ENCODE peak calls at places on chromosomes 5 and 9, in seven cellular contexts. M is foreskin keratinocyte, C is brain microvascular endothelial cell, D is SJSA1, F is AG04450, G is NT2/D1, P is small intestine. V is an unnamed sample.

GRCh38 chr9:19130436-19130835 is 3.1 kb upstream of the PLIN2 start:
- DNase-seq in D (no peak), C (no peak), P (no peak), M (no peak), G (no peak), F (no peak), V (no peak)

GRCh38 chr5:66450988-66451387 is 145.2 kb upstream of the MAST4 start:
- DNase-seq in G (no peak), P (no peak), D (no peak), M (no peak), F (no peak), C (no peak), V (no peak)

GRCh38 chr9:99069075-99069474 is 35.8 kb upstream of the TGFBR1 start:
- DNase-seq in C (no peak), P (no peak), M (no peak), F (no peak), D (no peak), G (no peak), V (no peak)

GRCh38 chr5:148713735-148714508 is 59.6 kb upstream of the HTR4 start:
- DNase-seq in M (no peak), D (no peak), C (no peak), F (no peak), G (no peak), P (no peak), V (no peak)

GRCh38 chr5:26482817-26483375 is 555.5 kb downstream of the CDH9 start:
- DNase-seq in P (no peak), D (no peak), M (peak; percentile 29), C (peak; percentile 6), G (peak; percentile 66), F (no peak), V (no peak)

GRCh38 chr9:33375841-33376321 is 26.5 kb downstream of the AQP7 start:
- DNase-seq in P (no peak), D (no peak), G (no peak), F (no peak), C (no peak), M (no peak), V (peak; percentile 28)

GRCh38 chr9:123914517-123915199 is 15.3 kb downstream of the DENND1A start:
- DNase-seq in G (no peak), F (no peak), D (no peak), M (no peak), C (no peak), P (no peak), V (no peak)

GRCh38 chr5:75156585-75156984 is 80.1 kb downstream of the ANKRD31 start:
- DNase-seq in C (no peak), F (no peak), D (no peak), G (no peak), P (peak; percentile 37), M (peak; percentile 18), V (no peak)

GRCh38 chr9:111959468-111959941 is 62.9 kb downstream of the UGCG start:
- DNase-seq in G (no peak), F (no peak), M (peak; percentile 100), C (peak; percentile 89), P (peak; percentile 98), D (peak; percentile 56), V (no peak)

GRCh38 chr5:140311011-140311467 is 8.1 kb upstream of the PFDN1 start:
- DNase-seq in F (peak; percentile 72), D (peak; percentile 67), P (peak; percentile 86), G (no peak), M (peak; percentile 84), C (peak; percentile 96), V (no peak)

GRCh38 chr5:110413856-110414255 is 312.6 kb downstream of the TMEM232 start:
- DNase-seq in G (no peak), C (peak; percentile 21), P (no peak), D (no peak), M (peak; percentile 11), F (no peak), V (no peak)

GRCh38 chr5:72166070-72166979 is 59.0 kb downstream of the MAP1B start:
- DNase-seq in P (peak; percentile 78), D (no peak), G (peak; percentile 48), M (peak; percentile 94), C (no peak), F (no peak), V (peak; percentile 76)

GRCh38 chr9:113593682-113594281 is 130.3 kb downstream of the RGS3 start:
- DNase-seq in P (no peak), D (peak; percentile 98), C (peak; percentile 99), F (peak; percentile 91), G (peak; percentile 95), M (peak; percentile 96), V (peak; percentile 96)

GRCh38 chr9:113622600-113623400 is 159.3 kb downstream of the RGS3 start:
- DNase-seq in G (peak; percentile 92), D (peak; percentile 62), C (peak; percentile 93), P (peak; percentile 20), M (peak; percentile 96), F (no peak), V (peak; percentile 46)

GRCh38 chr9:34771023-34771422 is 61.1 kb upstream of the CCL21 start:
- DNase-seq in P (no peak), D (no peak), G (no peak), M (peak; percentile 29), C (no peak), F (no peak), V (no peak)

DNA sequence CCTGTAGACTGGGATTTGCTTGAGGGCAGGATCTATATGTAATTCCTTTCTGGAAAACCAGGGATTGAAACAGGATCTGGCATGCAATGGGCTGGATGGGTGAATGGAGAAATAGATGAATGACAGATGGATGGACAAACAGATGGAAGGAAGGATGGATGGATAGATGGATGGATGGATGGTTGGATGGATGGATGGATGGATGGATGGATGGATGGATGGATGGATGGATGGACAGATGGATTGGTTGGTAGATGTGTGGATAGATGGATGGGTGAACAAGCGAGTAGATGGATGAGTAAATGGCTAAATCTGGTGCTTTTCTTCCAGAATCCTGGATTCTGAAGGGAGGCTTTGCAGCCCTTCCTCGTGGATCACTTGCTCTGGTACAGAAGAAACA is 162.5 kb upstream of the SMIM23 start:
- DNase-seq in D (no peak), G (no peak), F (no peak), M (no peak), P (no peak), C (no peak), V (no peak)
- H3K27me3 ChIP-seq in D (peaks cover 5% of the 10 kb centered on the region), G (peaks cover 91% of the 10 kb centered on the region), F (peaks cover 53% of the 10 kb centered on the region), M (peaks cover 28% of the 10 kb centered on the region), P (no peaks in the 10 kb centered on the region), C (peaks cover 11% of the 10 kb centered on the region), V (peaks cover 8% of the 10 kb centered on the region)

DNA sequence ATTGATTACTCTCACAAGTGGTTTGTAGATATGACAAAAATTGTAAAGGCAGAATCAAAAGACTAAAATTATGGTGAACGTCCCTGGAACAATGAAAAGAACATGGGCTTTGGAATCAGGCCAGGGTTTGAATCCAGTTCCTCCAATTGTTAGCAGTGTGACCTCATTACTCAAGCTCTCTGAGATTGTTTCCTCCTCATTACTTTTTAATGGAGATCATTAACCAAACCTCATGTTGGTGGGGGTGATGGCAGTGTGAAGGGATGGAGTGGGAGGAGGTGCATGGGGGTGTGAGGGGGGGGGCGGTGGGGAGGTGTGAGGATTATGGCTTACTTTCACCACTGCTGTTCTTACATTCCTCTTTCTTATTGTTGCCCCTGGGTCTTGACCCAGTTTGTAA is 44.1 kb upstream of the FOXE1 start:
- DNase-seq in G (no peak), C (no peak), M (no peak), F (no peak), P (no peak), D (no peak), V (no peak)
- H3K27me3 ChIP-seq in G (peaks cover 38% of the 10 kb centered on the region), C (no peaks in the 10 kb centered on the region), M (no peaks in the 10 kb centered on the region), F (peaks cover 18% of the 10 kb centered on the region), P (no peaks in the 10 kb centered on the region), D (no peaks in the 10 kb centered on the region), V (peaks cover under 1% of the 10 kb centered on the region)

GRCh38 chr5:123039673-123040072 is 3.1 kb upstream of the PPIC start:
- DNase-seq in P (no peak), D (no peak), C (no peak), G (no peak), F (no peak), M (no peak), V (no peak)

GRCh38 chr5:123035320-123035949 is 1.1 kb downstream of the PPIC start:
- DNase-seq in G (no peak), D (peak; percentile 58), F (no peak), C (peak; percentile 25), M (peak; percentile 39), P (peak; percentile 80), V (peak; percentile 69)

GRCh38 chr5:123035950-123036390 is 555 bp downstream of the PPIC start:
- DNase-seq in M (peak; percentile 40), D (peak; percentile 66), F (no peak), C (peak; percentile 23), P (peak; percentile 66), G (no peak), V (peak; percentile 84)

GRCh38 chr5:123037104-123037418 is 536 bp upstream of the PPIC start:
- DNase-seq in D (no peak), C (no peak), P (no peak), M (no peak), G (no peak), F (no peak), V (no peak)

DNA sequence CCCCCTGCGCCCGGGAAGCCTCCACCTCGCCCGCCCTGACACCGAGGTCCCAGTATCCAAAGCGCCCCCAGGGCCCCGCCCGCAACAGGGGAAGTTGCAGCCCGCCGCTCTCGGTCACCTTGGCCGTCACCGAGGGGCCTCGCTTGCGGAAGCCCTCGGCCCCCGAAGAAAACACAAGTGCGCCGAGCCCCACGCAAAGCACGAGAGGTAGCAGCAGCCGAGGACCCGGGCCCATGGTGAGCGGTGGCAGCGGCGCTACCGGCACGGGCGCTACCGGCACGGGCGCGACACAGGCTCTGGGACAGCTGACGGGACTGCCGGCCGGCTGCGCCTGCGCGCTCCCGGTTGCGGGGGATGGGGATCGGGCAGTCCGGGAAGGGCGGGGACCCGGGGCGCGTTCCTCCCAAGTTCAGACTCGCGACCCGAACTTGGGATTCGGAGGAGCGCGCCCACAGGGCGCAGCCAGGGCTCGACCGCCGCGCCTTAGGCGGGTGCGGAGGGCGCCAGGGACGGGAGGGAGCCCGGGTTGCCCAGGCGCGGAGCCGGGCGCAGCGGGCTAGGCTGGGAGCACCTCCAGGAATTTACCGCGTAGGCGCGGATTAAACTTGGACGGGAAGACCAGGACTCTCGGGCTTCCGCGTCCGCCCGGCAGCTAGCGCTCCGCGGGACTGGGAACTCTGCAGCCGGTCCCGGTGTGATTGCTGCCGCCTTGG is at the start of gene PPIC:
- DNase-seq in D (peak; percentile 95), M (peak; percentile 81), P (peak; percentile 93), F (no peak), G (peak; percentile 52), C (peak; percentile 62), V (peak; percentile 87)
- H3K27me3 ChIP-seq in D (no peaks in the 10 kb centered on the region), M (no peaks in the 10 kb centered on the region), P (no peaks in the 10 kb centered on the region), F (no peaks in the 10 kb centered on the region), G (peaks cover 6% of the 10 kb centered on the region), C (no peaks in the 10 kb centered on the region), V (no peaks in the 10 kb centered on the region)

DNA sequence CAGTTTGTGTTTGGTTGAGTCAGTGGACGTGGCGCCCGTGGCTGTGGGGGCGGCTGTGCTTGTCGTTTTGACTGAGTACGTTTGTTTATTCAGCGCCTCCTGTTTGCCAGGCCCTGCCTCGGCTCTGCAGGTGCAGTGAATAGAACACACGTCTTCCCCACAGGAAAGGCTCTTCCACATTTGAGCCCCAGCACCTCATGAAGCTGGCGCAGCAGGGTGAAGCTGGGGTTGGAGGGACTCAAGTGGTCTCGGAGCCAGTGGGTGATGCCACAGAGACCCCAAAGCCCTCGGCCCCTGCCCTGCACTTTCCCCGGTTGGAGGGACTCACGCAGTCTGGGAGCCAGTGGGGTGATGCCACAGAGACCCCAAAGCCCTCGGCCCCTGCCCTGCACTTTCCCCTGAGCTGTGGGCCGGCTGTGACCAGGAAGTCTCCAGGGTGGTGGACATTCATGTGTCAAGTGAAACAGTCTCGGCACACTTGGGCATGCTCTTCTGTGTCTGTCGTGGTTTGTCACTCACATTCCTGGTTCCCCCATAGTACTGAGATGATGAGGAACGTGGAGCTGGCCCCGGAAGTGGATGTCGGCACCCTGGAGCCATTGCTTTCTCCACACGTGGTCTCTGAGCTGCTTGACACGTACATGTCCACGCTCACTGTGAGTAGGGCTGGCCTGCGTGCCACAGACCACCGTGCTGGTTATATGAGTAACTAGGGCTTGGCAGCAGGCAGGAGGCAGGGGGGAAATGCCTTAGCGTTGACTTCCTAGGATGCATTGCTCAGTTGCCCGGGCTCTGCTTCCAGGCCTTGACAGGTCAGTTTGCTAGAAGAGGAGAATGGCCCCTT is 13.6 kb downstream of the EXOC3 start:
- DNase-seq in D (peak; percentile 52), F (no peak), P (no peak), C (no peak), G (no peak), M (no peak), V (peak; percentile 55)
- H3K27me3 ChIP-seq in D (no peaks in the 10 kb centered on the region), F (no peaks in the 10 kb centered on the region), P (no peaks in the 10 kb centered on the region), C (no peaks in the 10 kb centered on the region), G (no peaks in the 10 kb centered on the region), M (no peaks in the 10 kb centered on the region), V (no peaks in the 10 kb centered on the region)

V was measured in suprapubic skin.